ENCODE peak calls at places on chromosomes 6 and 20, in nine cellular contexts. R, C, Z, H, I, P, A, U and Q are unnamed samples.

GRCh38 chr6:44662461-44663121 is 275.1 kb downstream of the CDC5L start:
- DNase-seq in U (no peak), C (peak; percentile 52), H (no peak), P (no peak), I (no peak), R (no peak), Z (peak; percentile 56), A (no peak), Q (peak; percentile 34)

GRCh38 chr6:106773482-106773881 is 144.1 kb downstream of the QRSL1 start:
- DNase-seq in U (no peak), C (no peak), H (peak; percentile 89), R (peak; percentile 57), P (no peak), I (no peak), A (no peak), Z (no peak), Q (no peak)

GRCh38 chr6:157449610-157450009 is 68.6 kb downstream of the ZDHHC14 start:
- DNase-seq in R (no peak), P (no peak), C (no peak), I (no peak), Z (no peak), A (no peak), H (no peak), U (peak; percentile 67), Q (no peak)

GRCh38 chr6:3396503-3397180 is 60.2 kb downstream of the SLC22A23 start:
- DNase-seq in R (no peak), C (no peak), I (no peak), A (no peak), Z (no peak), H (no peak), U (no peak), P (no peak), Q (no peak)

GRCh38 chr20:44109951-44110361 is 77.0 kb downstream of the JPH2 start:
- DNase-seq in A (no peak), P (no peak), H (no peak), Z (no peak), C (no peak), R (no peak), I (no peak), U (no peak), Q (no peak)

GRCh38 chr6:150528648-150529285 is 70.9 kb upstream of the PLEKHG1 start:
- DNase-seq in U (peak; percentile 1), H (peak; percentile 22), A (peak; percentile 69), C (peak; percentile 34), I (no peak), Z (no peak), P (peak; percentile 10), R (no peak), Q (no peak)

GRCh38 chr20:25984933-25985332 is 288.3 kb upstream of the ZNF337 start:
- DNase-seq in A (peak; percentile 77), Z (no peak), C (peak; percentile 26), P (peak; percentile 74), U (peak; percentile 49), H (no peak), R (no peak), I (no peak), Q (no peak)

GRCh38 chr6:160055813-160056212 is 65.8 kb upstream of the SLC22A1 start:
- DNase-seq in I (no peak), H (no peak), R (no peak), Z (no peak), U (no peak), C (no peak), A (no peak), P (peak; percentile 67), Q (no peak)

GRCh38 chr6:33276581-33276863 is 401 bp upstream of the B3GALT4 start:
- DNase-seq in C (no peak), U (no peak), R (no peak), A (no peak), H (no peak), P (no peak), I (no peak), Z (no peak), Q (no peak)

GRCh38 chr20:25750765-25751696 is 54.4 kb upstream of the ZNF337 start:
- DNase-seq in Z (no peak), H (peak; percentile 63), I (no peak), R (peak; percentile 58), P (peak; percentile 58), C (peak; percentile 65), A (peak; percentile 58), U (peak; percentile 28), Q (peak; percentile 68)

GRCh38 chr6:89197141-89197540 is 20.0 kb downstream of the GABRR1 start:
- DNase-seq in A (no peak), R (no peak), H (no peak), P (no peak), U (no peak), C (no peak), Z (no peak), I (no peak), Q (no peak)

GRCh38 chr6:111482236-111482958 is 621 bp downstream of the REV3L start:
- DNase-seq in C (peak; percentile 57), H (peak; percentile 47), U (peak; percentile 28), A (peak; percentile 60), I (no peak), Z (peak; percentile 52), R (peak; percentile 56), P (peak; percentile 60), Q (peak; percentile 48)
- TF ChIP-seq CTCF in C (no peak), H (no peak), U (no peak), A (no peak), I (no peak), Z (no peak), R (no peak), P (no peak), Q (no peak)

DNA sequence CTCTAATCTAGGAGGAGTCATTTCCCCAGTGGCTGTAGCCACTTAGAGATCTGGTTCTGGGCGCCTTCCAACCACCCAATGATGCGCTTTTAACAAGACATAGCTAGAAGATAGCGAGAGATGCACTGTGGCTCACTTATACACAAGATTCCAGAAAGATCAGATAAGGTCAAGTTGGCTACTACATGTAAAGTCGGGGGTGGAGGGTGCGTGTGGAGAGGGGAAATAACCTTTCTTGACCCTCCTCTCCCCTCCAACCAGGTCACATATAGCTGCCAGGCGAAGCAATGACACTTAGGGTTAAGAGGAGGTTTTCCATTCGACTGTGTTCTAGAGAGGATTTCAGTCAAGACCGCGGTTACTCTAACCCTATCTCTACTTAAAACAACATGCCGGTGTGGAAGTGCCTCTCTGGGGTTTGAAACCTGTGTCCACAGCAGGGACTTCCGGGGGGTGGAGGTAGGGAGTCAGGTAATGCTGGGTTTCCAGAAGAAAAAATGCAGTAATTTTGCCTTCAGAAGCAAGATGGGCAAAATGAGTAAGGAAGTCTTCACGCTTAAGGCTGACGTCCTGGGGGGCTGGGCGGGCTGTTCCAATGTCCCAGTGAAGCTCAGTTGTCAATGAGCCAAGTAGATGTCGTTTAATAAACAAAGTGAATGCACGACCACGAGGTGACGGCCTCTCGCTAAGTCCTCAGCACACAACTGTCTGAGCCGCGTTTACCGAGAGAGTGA is 1.9 kb upstream of the SIM1 start:
- DNase-seq in C (no peak), A (no peak), H (no peak), P (no peak), I (no peak), R (no peak), U (no peak), Z (no peak), Q (peak; percentile 4)
- H3K9me3 ChIP-seq in C (no peaks in the 10 kb centered on the region), A (no peaks in the 10 kb centered on the region), H (peaks cover 2% of the 10 kb centered on the region), P (no peaks in the 10 kb centered on the region), I (no peaks in the 10 kb centered on the region), R (peaks cover 20% of the 10 kb centered on the region), U (peaks cover 44% of the 10 kb centered on the region), Z (no peaks in the 10 kb centered on the region), Q (peaks cover 22% of the 10 kb centered on the region)

GRCh38 chr20:50165687-50166554 is 12.4 kb upstream of the PEDS1 start:
- DNase-seq in Z (peak; percentile 92), R (peak; percentile 95), U (peak; percentile 100), C (peak; percentile 98), A (peak; percentile 98), I (peak; percentile 99), P (peak; percentile 98), H (peak; percentile 100), Q (peak; percentile 97)
- TF ChIP-seq CTCF in Z (peak; percentile 3), R (no peak), U (no peak), C (no peak), A (no peak), I (no peak), P (no peak), H (peak; percentile 14), Q (no peak)

GRCh38 chr6:144690109-144690508 is 405.0 kb downstream of the UTRN start:
- DNase-seq in U (no peak), R (no peak), C (no peak), H (no peak), A (no peak), I (no peak), P (no peak), Z (no peak), Q (no peak)
- H3K9me3 ChIP-seq in U (peaks cover 2% of the 10 kb centered on the region), R (no peaks in the 10 kb centered on the region), C (peaks cover 16% of the 10 kb centered on the region), H (no peaks in the 10 kb centered on the region), A (no peaks in the 10 kb centered on the region), I (no peaks in the 10 kb centered on the region), P (peaks cover 3% of the 10 kb centered on the region), Z (no peaks in the 10 kb centered on the region), Q (no peaks in the 10 kb centered on the region)

GRCh38 chr20:58894652-58895051 is 42.1 kb downstream of the GNAS start:
- DNase-seq in Z (no peak), U (no peak), A (no peak), C (no peak), H (no peak), R (no peak), P (no peak), I (no peak), Q (no peak)
- TF ChIP-seq CTCF in Z (no peak), U (no peak), A (no peak), C (no peak), H (no peak), R (no peak), P (no peak), I (no peak), Q (no peak)

GRCh38 chr6:137493218-137494038 is 766 bp downstream of the OLIG3 start:
- DNase-seq in P (no peak), C (no peak), A (no peak), U (no peak), Z (no peak), I (no peak), R (no peak), H (no peak), Q (no peak)

GRCh38 chr6:137492771-137493217 is 1.4 kb downstream of the OLIG3 start:
- DNase-seq in U (no peak), A (no peak), P (no peak), H (no peak), I (no peak), R (no peak), C (no peak), Z (no peak), Q (no peak)

GRCh38 chr6:137494967-137495595 is 887 bp upstream of the OLIG3 start:
- DNase-seq in Z (no peak), I (no peak), P (no peak), C (no peak), A (no peak), H (no peak), U (no peak), R (no peak), Q (no peak)

GRCh38 chr6:137495652-137496391 is 1.6 kb upstream of the OLIG3 start:
- DNase-seq in P (no peak), C (no peak), Z (no peak), R (no peak), A (no peak), I (no peak), H (no peak), U (no peak), Q (no peak)

GRCh38 chr6:137494281-137494966 is at the start of gene OLIG3:
- DNase-seq in R (no peak), C (no peak), U (no peak), P (no peak), A (no peak), I (no peak), Z (no peak), H (no peak), Q (no peak)
- H3K9me3 ChIP-seq in R (no peaks in the 10 kb centered on the region), C (no peaks in the 10 kb centered on the region), U (peaks cover 9% of the 10 kb centered on the region), P (no peaks in the 10 kb centered on the region), A (no peaks in the 10 kb centered on the region), I (no peaks in the 10 kb centered on the region), Z (no peaks in the 10 kb centered on the region), H (no peaks in the 10 kb centered on the region), Q (peaks cover 22% of the 10 kb centered on the region)